ENCODE peak calls at places on chromosomes 6 and 20, in six cellular contexts. L is retinal pigment epithelial cell, G is fibroblast of mammary gland, I is Caco-2, W is lower lobe of right lung, P is body of pancreas. M is an unnamed sample.
A peak's percentile ranks its signal among the peaks of the same experiment; 100 is the strongest.

GRCh38 chr20:21682576-21682975 is 22.9 kb upstream of the PAX1 start:
- DNase-seq in L (no peak), G (no peak), I (no peak), W (no peak), P (no peak), M (peak; percentile 31)

GRCh38 chr20:35329435-35330139 is 37.4 kb upstream of the FAM83C start:
- DNase-seq in L (no peak), G (peak; percentile 74), I (peak; percentile 91), W (no peak), P (no peak), M (no peak)

GRCh38 chr6:15426926-15427325 is 181.1 kb downstream of the JARID2 start:
- DNase-seq in L (no peak), G (no peak), I (no peak), W (no peak), P (no peak), M (no peak)

GRCh38 chr6:11033825-11034224 is 10.3 kb downstream of the ELOVL2 start:
- DNase-seq in L (no peak), G (peak; percentile 76), I (no peak), W (no peak), P (no peak), M (no peak)

GRCh38 chr20:59265298-59265697 is 35.1 kb upstream of the EDN3 start:
- DNase-seq in L (no peak), G (no peak), I (no peak), W (no peak), P (no peak), M (no peak)

GRCh38 chr6:166485651-166486535 is 100.6 kb downstream of the RAMACL start:
- DNase-seq in L (no peak), G (no peak), I (no peak), W (no peak), P (no peak), M (no peak)

GRCh38 chr20:2800590-2801458 is at the start of gene CPXM1:
- DNase-seq in L (no peak), G (peak; percentile 6), I (no peak), W (no peak), P (no peak), M (no peak)

GRCh38 chr6:80132942-80133517 is 26.6 kb downstream of the BCKDHB start:
- DNase-seq in L (peak; percentile 59), G (peak; percentile 73), I (no peak), W (peak; percentile 47), P (peak; percentile 66), M (peak; percentile 12)

GRCh38 chr20:56722042-56722441 is 92.9 kb downstream of the TFAP2C start:
- DNase-seq in L (no peak), G (no peak), I (no peak), W (no peak), P (peak; percentile 44), M (no peak)

GRCh38 chr6:150269857-150270223 is 99.0 kb upstream of the IYD start:
- DNase-seq in L (peak; percentile 82), G (peak; percentile 91), I (no peak), W (no peak), P (no peak), M (peak; percentile 90)

GRCh38 chr20:61371501-61372150 is 119.6 kb downstream of the CDH4 start:
- DNase-seq in L (no peak), G (no peak), I (no peak), W (no peak), P (no peak), M (no peak)

GRCh38 chr6:3075522-3076113 is 7.3 kb downstream of the RIPK1 start:
- DNase-seq in L (no peak), G (peak; percentile 27), I (no peak), W (no peak), P (no peak), M (no peak)

GRCh38 chr6:105001063-105001462 is 44.2 kb downstream of the LIN28B start:
- DNase-seq in L (no peak), G (no peak), I (no peak), W (no peak), P (no peak), M (no peak)

GRCh38 chr6:6696867-6697531 is 108.5 kb downstream of the LY86 start:
- DNase-seq in L (no peak), G (peak; percentile 78), I (peak; percentile 55), W (peak; percentile 85), P (peak; percentile 69), M (no peak)

GRCh38 chr20:57476641-57477461 is 48.1 kb downstream of the CTCFL start:
- DNase-seq in L (no peak), G (no peak), I (no peak), W (no peak), P (no peak), M (no peak)

GRCh38 chr20:50318709-50319108 is 128.1 kb downstream of the CEBPB start:
- DNase-seq in L (no peak), G (no peak), I (no peak), W (no peak), P (no peak), M (no peak)

GRCh38 chr20:63735859-63736718 is at the start of gene LIME1:
- DNase-seq in L (no peak), G (no peak), I (no peak), W (peak; percentile 56), P (no peak), M (no peak)

GRCh38 chr6:30826961-30827342 is 57.4 kb upstream of the DDR1 start:
- DNase-seq in L (no peak), G (no peak), I (no peak), W (no peak), P (no peak), M (no peak)

GRCh38 chr6:166300357-166300987 is 7.7 kb downstream of the PRR18 start:
- DNase-seq in L (no peak), G (no peak), I (no peak), W (no peak), P (no peak), M (no peak)

GRCh38 chr6:151417477-151417876 is 26.1 kb upstream of the ZBTB2 start:
- DNase-seq in L (no peak), G (no peak), I (no peak), W (no peak), P (no peak), M (no peak)

GRCh38 chr6:85792278-85792677 is 149.6 kb upstream of the SYNCRIP start:
- DNase-seq in L (no peak), G (peak; percentile 54), I (no peak), W (no peak), P (no peak), M (no peak)

DNA sequence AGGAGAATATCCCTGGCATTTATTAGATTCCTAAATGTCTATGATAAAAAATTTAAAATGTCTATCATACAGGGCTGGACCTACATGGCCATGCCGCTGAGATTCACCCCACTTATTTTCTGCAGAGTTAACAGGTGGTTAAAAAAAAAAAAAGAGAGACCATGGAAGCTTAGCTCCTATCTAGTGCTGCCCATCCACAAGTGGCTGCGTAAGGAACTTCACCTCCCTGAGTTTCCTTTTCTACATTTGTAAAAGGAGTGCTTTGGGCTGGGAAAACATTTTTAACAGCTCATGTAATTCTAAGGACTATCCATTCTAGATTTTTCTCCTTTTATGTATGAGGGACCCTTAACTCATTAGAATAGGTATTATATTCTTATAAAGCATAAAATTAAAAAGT is 534.1 kb downstream of the MMUT start:
- DNase-seq in L (no peak), G (no peak), I (no peak), W (no peak), P (no peak), M (no peak)
- TF ChIP-seq CTCF in L (no peak), G (no peak), I (no peak), W (no peak), P (no peak), M (peak; percentile 18)

GRCh38 chr6:18025591-18025990 is 38.2 kb upstream of the KIF13A start:
- DNase-seq in L (no peak), G (peak; percentile 22), I (no peak), W (no peak), P (no peak), M (no peak)

GRCh38 chr6:18021166-18021850 is 33.9 kb upstream of the KIF13A start:
- DNase-seq in L (no peak), G (no peak), I (no peak), W (no peak), P (no peak), M (no peak)

GRCh38 chr6:18019539-18020534 is 32.4 kb upstream of the KIF13A start:
- DNase-seq in L (no peak), G (no peak), I (no peak), W (no peak), P (no peak), M (no peak)

GRCh38 chr6:18024876-18025275 is 37.4 kb upstream of the KIF13A start:
- DNase-seq in L (no peak), G (no peak), I (no peak), W (no peak), P (no peak), M (no peak)

GRCh38 chr6:18022398-18023231 is 35.2 kb upstream of the KIF13A start:
- DNase-seq in L (peak; percentile 24), G (peak; percentile 39), I (peak; percentile 58), W (no peak), P (no peak), M (peak; percentile 62)
- TF ChIP-seq CTCF in L (no peak), G (no peak), I (no peak), W (no peak), P (no peak), M (no peak)

GRCh38 chr20:41229259-41229658 is 88.3 kb downstream of the ZHX3 start:
- DNase-seq in L (no peak), G (no peak), I (no peak), W (no peak), P (no peak), M (no peak)
- TF ChIP-seq CTCF in L (no peak), G (no peak), I (no peak), W (no peak), P (no peak), M (no peak)

GRCh38 chr20:43721429-43722152 is 5.2 kb downstream of the GTSF1L start:
- DNase-seq in L (no peak), G (no peak), I (no peak), W (no peak), P (no peak), M (no peak)

GRCh38 chr20:43722153-43722505 is 4.7 kb downstream of the GTSF1L start:
- DNase-seq in L (no peak), G (no peak), I (no peak), W (no peak), P (no peak), M (no peak)

GRCh38 chr20:43720007-43720406 is 6.8 kb downstream of the GTSF1L start:
- DNase-seq in L (no peak), G (no peak), I (no peak), W (no peak), P (no peak), M (no peak)

GRCh38 chr20:43723194-43723593 is 3.6 kb downstream of the GTSF1L start:
- DNase-seq in L (no peak), G (peak; percentile 42), I (no peak), W (no peak), P (no peak), M (no peak)

DNA sequence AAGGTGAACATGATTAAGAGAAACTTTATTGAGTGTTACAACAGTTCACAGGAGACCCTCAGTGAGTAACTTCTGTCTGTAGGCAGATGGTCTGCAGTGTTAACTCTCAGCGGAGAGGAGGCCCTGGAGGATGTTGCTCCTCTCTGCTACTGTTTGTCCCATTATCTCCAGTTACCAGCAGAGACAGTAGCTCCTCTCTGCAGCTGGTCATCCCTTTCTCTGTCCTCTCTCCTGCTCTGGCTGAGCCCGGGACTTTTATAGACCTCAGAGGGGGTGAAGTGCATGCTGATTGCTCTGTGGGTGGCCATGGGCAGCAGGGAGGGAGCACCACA is 5.7 kb downstream of the GTSF1L start:
- DNase-seq in L (no peak), G (no peak), I (no peak), W (no peak), P (no peak), M (no peak)
- TF ChIP-seq CTCF in L (no peak), G (no peak), I (no peak), W (no peak), P (no peak), M (no peak)

GRCh38 chr6:143513410-143513809 is 1.9 kb upstream of the FUCA2 start:
- DNase-seq in L (no peak), G (no peak), I (no peak), W (peak; percentile 60), P (no peak), M (no peak)
- TF ChIP-seq CTCF in L (peak; percentile 62), G (peak; percentile 40), I (peak; percentile 38), W (peak; percentile 48), P (peak; percentile 14), M (peak; percentile 75)